ENCODE peak calls at places on chromosome 5, in nine cellular contexts. E is Right ventricle myocardium inferior, P is NCI-H1417, O is IMR-90, I is cerebellar cortex, S is NCI-H1930, G is WTC11, L is nucleus accumbens, Q is T-helper 9 cell. R is an unnamed sample.
A peak's percentile ranks its signal among the peaks of the same experiment; 100 is the strongest.

GRCh38 chr5:51214736-51215135 is 168.5 kb upstream of the ISL1 start:
- DNase-seq in E (no peak), P (no peak), O (no peak), I (no peak), S (no peak), G (no peak), L (no peak), Q (no peak), R (no peak)

GRCh38 chr5:143791848-143792701 is 19.9 kb upstream of the HMHB1 start:
- DNase-seq in E (no peak), P (no peak), O (no peak), I (peak; percentile 36), S (no peak), G (no peak), L (no peak), Q (no peak), R (no peak)

GRCh38 chr5:142659405-142659804 is 26.5 kb downstream of the FGF1 start:
- DNase-seq in E (no peak), P (no peak), O (no peak), I (no peak), S (no peak), G (no peak), L (no peak), Q (no peak), R (no peak)

GRCh38 chr5:164065266-164065665 is 559.8 kb downstream of the MAT2B start:
- DNase-seq in E (no peak), P (no peak), O (no peak), I (no peak), S (no peak), G (no peak), L (no peak), Q (no peak), R (no peak)

GRCh38 chr5:112757468-112758208 is 20.0 kb downstream of the APC start:
- DNase-seq in E (no peak), P (peak; percentile 73), O (peak; percentile 68), I (peak; percentile 89), S (peak; percentile 6), G (no peak), L (no peak), Q (no peak), R (no peak)

GRCh38 chr5:65809817-65810531 is 88.0 kb downstream of the NLN start:
- DNase-seq in E (no peak), P (no peak), O (peak; percentile 62), I (peak; percentile 97), S (no peak), G (no peak), L (peak; percentile 49), Q (no peak), R (no peak)

GRCh38 chr5:9020996-9021395 is 524.9 kb downstream of the SEMA5A start:
- DNase-seq in E (no peak), P (no peak), O (no peak), I (no peak), S (no peak), G (no peak), L (no peak), Q (no peak), R (no peak)

GRCh38 chr5:44953078-44953477 is 144.3 kb downstream of the MRPS30 start:
- DNase-seq in E (no peak), P (no peak), O (no peak), I (no peak), S (no peak), G (no peak), L (no peak), Q (no peak), R (no peak)

GRCh38 chr5:150295172-150295611 is 5.6 kb upstream of the CAMK2A start:
- DNase-seq in E (no peak), P (peak; percentile 3), O (peak; percentile 81), I (no peak), S (no peak), G (no peak), L (no peak), Q (no peak), R (no peak)